ENCODE peak calls at places on chromosomes 2 and 18, in nine cellular contexts. T is anterior cingulate cortex; Z is hippocampal formation; K is activated gamma-delta T cell treated with Interleukin-2 at 50 U/mL for 16 hours; E is ELR; M is GM23248; W is GDM1; C is activated CD8-positive, alpha-beta memory T cell treated with anti-CD3 and anti-CD28 coated beads, Interleukin-2, amount 50 U/mL, for 4 hours; R is activated T-helper 1 cell treated with anti-CD3 and anti-CD28 coated beads, Interleukin-12 subunit alpha, Interleukin-12 subunit beta, Interleukin-2, Interleukin-4 antibody, amounts not matched to agents 30 ng/mL and 10 ng/mL and 1 ng/mL, durations not matched to agents 14 hours and 24 hours and 36 hours. S is an unnamed sample.

GRCh38 chr18:72419914-72420313 is 124.2 kb downstream of the CBLN2 start:
- DNase-seq in M (no peak), E (no peak), W (no peak), C (no peak), Z (no peak), R (no peak), T (no peak), K (no peak), S (no peak)

GRCh38 chr2:217706513-217706912 is 296.3 kb downstream of the TNS1 start:
- DNase-seq in R (no peak), W (no peak), Z (no peak), T (no peak), E (no peak), C (no peak), M (no peak), K (no peak), S (no peak)

GRCh38 chr2:204625135-204625534 is 79.9 kb downstream of the PARD3B start:
- DNase-seq in Z (peak; percentile 67), E (peak; percentile 14), T (peak; percentile 3), C (no peak), W (no peak), R (no peak), K (no peak), M (peak; percentile 33), S (no peak)

GRCh38 chr2:170467568-170468422 is 247.3 kb upstream of the SP5 start:
- DNase-seq in T (no peak), W (no peak), C (no peak), Z (no peak), R (no peak), M (peak; percentile 14), E (no peak), K (no peak), S (no peak)

GRCh38 chr2:211611061-211611518 is 927.5 kb downstream of the ERBB4 start:
- DNase-seq in R (no peak), K (no peak), M (peak; percentile 2), E (peak; percentile 13), Z (no peak), T (no peak), W (no peak), C (no peak), S (no peak)

GRCh38 chr18:26489191-26489590 is 59.2 kb downstream of the KCTD1 start:
- DNase-seq in T (no peak), W (no peak), Z (no peak), C (no peak), E (no peak), K (no peak), M (no peak), R (no peak), S (no peak)

GRCh38 chr2:76984359-76984758 is 537.8 kb downstream of the LRRTM4 start:
- DNase-seq in E (no peak), R (no peak), Z (no peak), T (no peak), C (no peak), W (no peak), M (no peak), K (no peak), S (no peak)

GRCh38 chr2:203858176-203858575 is 9.4 kb upstream of the CTLA4 start:
- DNase-seq in R (no peak), C (peak; percentile 19), E (peak; percentile 6), W (no peak), K (no peak), Z (no peak), T (no peak), M (no peak), S (no peak)

GRCh38 chr2:240931319-240931949 is 25.3 kb downstream of the CROCC2 start:
- DNase-seq in R (no peak), W (no peak), Z (no peak), C (peak; percentile 5), T (no peak), E (no peak), M (no peak), K (no peak), S (peak; percentile 16)

GRCh38 chr2:147607379-147607778 is 237.4 kb upstream of the ACVR2A start:
- DNase-seq in C (no peak), W (no peak), E (no peak), T (no peak), M (no peak), R (no peak), Z (no peak), K (no peak), S (no peak)

GRCh38 chr2:146666336-146666735 is 1178.5 kb upstream of the ACVR2A start:
- DNase-seq in Z (no peak), K (no peak), C (no peak), M (peak; percentile 30), T (no peak), W (no peak), R (no peak), E (peak; percentile 48), S (no peak)

S was measured in B cell.